ENCODE peak calls at places on chromosomes 6 and 20, in seven cellular contexts. L is CD4-positive, alpha-beta memory T cell; C is adipocyte; G is upper lobe of right lung; K is heart right ventricle; E is H7; N is lower lobe of right lung. H is an unnamed sample.
A peak's percentile ranks its signal among the peaks of the same experiment; 100 is the strongest.

GRCh38 chr6:128508588-128509296 is 11.7 kb downstream of the PTPRK start:
- DNase-seq in N (no peak), C (peak; percentile 88), E (no peak), K (no peak), L (no peak), G (no peak), H (no peak)

GRCh38 chr6:167500961-167501360 is 176.1 kb downstream of the TTLL2 start:
- DNase-seq in N (no peak), G (no peak), L (no peak), E (no peak), C (no peak), K (no peak), H (no peak)

GRCh38 chr6:40044196-40044595 is 109.9 kb upstream of the MOCS1 start:
- DNase-seq in G (no peak), E (no peak), L (no peak), K (no peak), N (no peak), C (no peak), H (no peak)

GRCh38 chr6:43508481-43509141 is 1.5 kb downstream of the LRRC73 start:
- DNase-seq in K (no peak), C (no peak), L (no peak), G (no peak), E (peak; percentile 54), N (no peak), H (no peak)

GRCh38 chr6:150336299-150336698 is 32.5 kb upstream of the IYD start:
- DNase-seq in N (no peak), K (no peak), L (no peak), E (no peak), G (no peak), C (peak; percentile 59), H (no peak)

GRCh38 chr6:44285552-44286284 is 15.5 kb downstream of the TMEM151B start:
- DNase-seq in C (peak; percentile 34), N (no peak), L (no peak), K (no peak), E (peak; percentile 83), G (no peak), H (no peak)

GRCh38 chr6:135300576-135300975 is 119.5 kb downstream of the MYB start:
- DNase-seq in C (peak; percentile 10), K (no peak), G (no peak), N (no peak), E (no peak), L (no peak), H (no peak)

GRCh38 chr6:114007451-114007953 is 36.6 kb upstream of the HDAC2 start:
- DNase-seq in C (no peak), G (no peak), N (no peak), L (peak; percentile 67), K (no peak), E (no peak), H (no peak)

GRCh38 chr6:38148606-38149005 is 329.1 kb downstream of the ZFAND3 start:
- DNase-seq in G (no peak), E (no peak), C (no peak), L (no peak), K (no peak), N (no peak), H (no peak)

GRCh38 chr20:25532015-25532751 is 53.1 kb downstream of the NINL start:
- DNase-seq in K (no peak), N (no peak), C (no peak), G (no peak), L (no peak), E (peak; percentile 89), H (no peak)

GRCh38 chr6:12608016-12608860 is 108.3 kb upstream of the PHACTR1 start:
- DNase-seq in G (no peak), K (no peak), E (no peak), N (no peak), L (no peak), C (peak; percentile 9), H (no peak)

GRCh38 chr6:159106627-159107241 is 61.9 kb upstream of the TAGAP start:
- DNase-seq in C (peak; percentile 38), N (peak; percentile 75), L (peak; percentile 95), E (peak; percentile 83), K (peak; percentile 76), G (no peak), H (peak; percentile 85)

GRCh38 chr20:48620486-48621255 is 207.1 kb downstream of the PREX1 start:
- DNase-seq in C (peak; percentile 87), K (peak; percentile 87), E (peak; percentile 97), L (peak; percentile 66), N (peak; percentile 89), G (peak; percentile 92), H (peak; percentile 13)

GRCh38 chr6:159908535-159908934 is 17.7 kb downstream of the MAS1 start:
- DNase-seq in N (no peak), K (no peak), E (no peak), C (peak; percentile 34), L (no peak), G (no peak), H (no peak)

GRCh38 chr20:37524859-37525708 is 2.6 kb downstream of the BLCAP start:
- DNase-seq in C (peak; percentile 32), K (no peak), E (no peak), N (no peak), G (no peak), L (peak; percentile 62), H (no peak)

GRCh38 chr6:7312616-7313504 is at the start of gene SSR1:
- DNase-seq in L (peak; percentile 93), E (peak; percentile 99), K (peak; percentile 97), N (peak; percentile 99), G (peak; percentile 99), C (peak; percentile 99), H (peak; percentile 85)

GRCh38 chr6:7313505-7314165 is 636 bp upstream of the SSR1 start:
- DNase-seq in L (no peak), K (no peak), E (no peak), G (no peak), C (no peak), N (no peak), H (no peak)

GRCh38 chr6:7311920-7312615 is 931 bp downstream of the SSR1 start:
- DNase-seq in L (no peak), N (no peak), G (no peak), C (peak; percentile 35), E (no peak), K (no peak), H (no peak)

GRCh38 chr6:7315684-7316366 is 2.8 kb upstream of the SSR1 start:
- DNase-seq in L (no peak), E (no peak), C (no peak), K (no peak), N (no peak), G (no peak), H (no peak)

DNA sequence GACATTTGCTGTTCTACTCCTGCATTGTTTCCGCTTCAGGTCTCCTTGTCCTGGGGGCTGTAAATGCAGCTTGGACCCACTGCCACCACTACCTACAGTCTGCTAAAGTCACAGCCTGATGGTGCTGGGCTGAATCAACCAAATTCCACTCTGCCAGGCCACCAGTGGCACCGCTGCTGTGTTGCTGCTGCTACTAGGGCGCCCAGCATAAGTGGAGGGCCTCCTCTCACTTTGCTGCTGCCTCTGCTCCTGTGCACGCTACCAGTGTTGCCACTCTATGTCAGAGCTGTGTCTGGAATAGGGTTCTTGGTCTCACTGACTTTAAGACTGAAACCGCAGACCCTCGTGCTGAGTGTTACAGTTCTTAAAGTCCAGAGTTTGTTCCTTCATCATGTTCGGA is 1.4 kb upstream of the SSR1 start:
- DNase-seq in E (no peak), N (no peak), L (no peak), K (no peak), G (no peak), C (no peak), H (no peak)
- H3K4me3 ChIP-seq in E (no peak overlapping the region), N (no peak overlapping the region), L (no peak overlapping the region), K (no peak overlapping the region), G (no peak overlapping the region), C (no peak overlapping the region), H (no peak overlapping the region)

DNA sequence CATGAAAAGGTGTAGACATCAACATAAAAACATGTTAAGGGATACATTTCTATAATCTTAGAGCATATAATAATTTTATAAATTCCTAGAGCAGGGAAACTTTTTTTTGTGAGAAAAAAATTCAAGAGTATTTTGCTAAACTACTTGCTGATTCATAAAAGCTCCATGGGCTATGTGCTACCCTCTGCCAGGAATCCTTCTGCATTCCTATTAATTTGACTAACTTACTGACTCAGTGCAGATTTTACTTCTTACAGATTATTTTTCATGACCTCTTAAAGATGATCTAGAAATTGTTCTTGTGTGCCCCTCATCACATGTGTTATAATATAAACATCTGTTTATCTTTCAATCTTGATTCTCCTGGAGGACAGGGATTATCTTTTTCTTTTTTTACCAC is 5.7 kb downstream of the VTA1 start:
- DNase-seq in C (peak; percentile 76), L (no peak), G (no peak), K (no peak), N (no peak), E (no peak), H (no peak)
- H3K4me3 ChIP-seq in C (peak overlapping the region; percentile 32), L (no peak overlapping the region), G (no peak overlapping the region), K (no peak overlapping the region), N (no peak overlapping the region), E (no peak overlapping the region), H (no peak overlapping the region)

GRCh38 chr6:85673198-85674139 is 30.8 kb upstream of the SYNCRIP start:
- DNase-seq in C (peak; percentile 1), K (no peak), L (no peak), E (no peak), N (no peak), G (no peak), H (no peak)

GRCh38 chr6:85672050-85672449 is 29.4 kb upstream of the SYNCRIP start:
- DNase-seq in G (no peak), E (no peak), K (no peak), L (no peak), N (no peak), C (no peak), H (no peak)

GRCh38 chr6:85670573-85670972 is 27.9 kb upstream of the SYNCRIP start:
- DNase-seq in G (no peak), L (no peak), K (no peak), C (peak; percentile 70), E (no peak), N (no peak), H (no peak)

GRCh38 chr6:85672623-85673022 is 29.9 kb upstream of the SYNCRIP start:
- DNase-seq in L (no peak), C (no peak), N (no peak), K (no peak), E (no peak), G (no peak), H (no peak)

GRCh38 chr6:85669735-85670194 is 27.1 kb upstream of the SYNCRIP start:
- DNase-seq in K (no peak), C (peak; percentile 59), L (peak; percentile 76), N (no peak), E (no peak), G (no peak), H (peak; percentile 85)
- H3K4me3 ChIP-seq in K (no peak overlapping the region), C (no peak overlapping the region), L (no peak overlapping the region), N (no peak overlapping the region), E (no peak overlapping the region), G (no peak overlapping the region), H (no peak overlapping the region)

GRCh38 chr6:34391023-34391485 is 1.4 kb downstream of the NUDT3 start:
- DNase-seq in E (peak; percentile 27), C (peak; percentile 95), L (no peak), N (no peak), K (peak; percentile 33), G (no peak), H (no peak)

GRCh38 chr6:34386316-34387137 is 5.9 kb downstream of the NUDT3 start:
- DNase-seq in N (no peak), K (no peak), C (peak; percentile 79), G (no peak), L (no peak), E (no peak), H (no peak)

GRCh38 chr6:34390531-34391013 is 1.9 kb downstream of the NUDT3 start:
- DNase-seq in G (no peak), L (no peak), C (no peak), E (no peak), K (no peak), N (no peak), H (no peak)

GRCh38 chr6:34391711-34392496 is 565 bp downstream of the NUDT3 start:
- DNase-seq in E (peak; percentile 93), C (peak; percentile 76), N (peak; percentile 79), K (peak; percentile 54), L (peak; percentile 73), G (peak; percentile 85), H (peak; percentile 37)

GRCh38 chr6:34389034-34389433 is 3.4 kb downstream of the NUDT3 start:
- DNase-seq in E (no peak), N (no peak), G (no peak), K (no peak), L (no peak), C (no peak), H (no peak)
- H3K4me3 ChIP-seq in E (no peak overlapping the region), N (no peak overlapping the region), G (no peak overlapping the region), K (no peak overlapping the region), L (no peak overlapping the region), C (no peak overlapping the region), H (no peak overlapping the region)

H was measured in GM12864.